ENCODE peak calls at places on chromosomes 12 and 14, in seven cellular contexts. One of them, this sample, is unnamed.

GRCh38 chr14:20612403-20612802 is 21.2 kb upstream of the RNASE12 start:
- DNase-seq in GM20000: peak; percentile 42
- DNase-seq in BE2C: no peak
- DNase-seq in kidney tubule cell: no peak
- DNase-seq in activated naive CD4-positive, alpha-beta T cell: no peak
- DNase-seq in activated T-cell treated with anti-CD3 and anti-CD28 coated beads for 48 hours: no peak
- DNase-seq in iPS-NIHi11: no peak
- DNase-seq in this sample: no peak

GRCh38 chr12:68236421-68237059 is 10.9 kb upstream of the IL26 start:
- DNase-seq in GM20000: peak; percentile 52
- DNase-seq in BE2C: no peak
- DNase-seq in kidney tubule cell: peak; percentile 27
- DNase-seq in activated naive CD4-positive, alpha-beta T cell: no peak
- DNase-seq in activated T-cell treated with anti-CD3 and anti-CD28 coated beads for 48 hours: peak; percentile 8
- DNase-seq in iPS-NIHi11: no peak
- DNase-seq in this sample: peak; percentile 40

GRCh38 chr14:21985081-21985480 is 311.5 kb upstream of the OR4E1 start:
- DNase-seq in GM20000: no peak
- DNase-seq in BE2C: no peak
- DNase-seq in kidney tubule cell: peak; percentile 45
- DNase-seq in activated naive CD4-positive, alpha-beta T cell: no peak
- DNase-seq in activated T-cell treated with anti-CD3 and anti-CD28 coated beads for 48 hours: no peak
- DNase-seq in iPS-NIHi11: no peak
- DNase-seq in this sample: no peak

GRCh38 chr14:68510951-68511726 is 281.7 kb downstream of the ZFP36L1 start:
- DNase-seq in GM20000: no peak
- DNase-seq in BE2C: no peak
- DNase-seq in kidney tubule cell: no peak
- DNase-seq in activated naive CD4-positive, alpha-beta T cell: no peak
- DNase-seq in activated T-cell treated with anti-CD3 and anti-CD28 coated beads for 48 hours: no peak
- DNase-seq in iPS-NIHi11: no peak
- DNase-seq in this sample: no peak

GRCh38 chr12:95593266-95593871 is 42.1 kb upstream of the USP44 start:
- DNase-seq in GM20000: no peak
- DNase-seq in BE2C: no peak
- DNase-seq in kidney tubule cell: no peak
- DNase-seq in activated naive CD4-positive, alpha-beta T cell: no peak
- DNase-seq in activated T-cell treated with anti-CD3 and anti-CD28 coated beads for 48 hours: no peak
- DNase-seq in iPS-NIHi11: no peak
- DNase-seq in this sample: no peak

GRCh38 chr12:55742719-55743130 is at the start of gene GDF11:
- DNase-seq in GM20000: peak; percentile 90
- DNase-seq in BE2C: peak; percentile 90
- DNase-seq in kidney tubule cell: peak; percentile 73
- DNase-seq in activated naive CD4-positive, alpha-beta T cell: peak; percentile 39
- DNase-seq in activated T-cell treated with anti-CD3 and anti-CD28 coated beads for 48 hours: peak; percentile 70
- DNase-seq in iPS-NIHi11: peak; percentile 85
- DNase-seq in this sample: no peak

GRCh38 chr12:94534278-94534677 is 74.6 kb upstream of the CEP83 start:
- DNase-seq in GM20000: no peak
- DNase-seq in BE2C: no peak
- DNase-seq in kidney tubule cell: peak; percentile 7
- DNase-seq in activated naive CD4-positive, alpha-beta T cell: no peak
- DNase-seq in activated T-cell treated with anti-CD3 and anti-CD28 coated beads for 48 hours: no peak
- DNase-seq in iPS-NIHi11: no peak
- DNase-seq in this sample: no peak

GRCh38 chr12:1351926-1352325 is 242.5 kb downstream of the FBXL14 start:
- DNase-seq in GM20000: no peak
- DNase-seq in BE2C: no peak
- DNase-seq in kidney tubule cell: peak; percentile 13
- DNase-seq in activated naive CD4-positive, alpha-beta T cell: no peak
- DNase-seq in activated T-cell treated with anti-CD3 and anti-CD28 coated beads for 48 hours: no peak
- DNase-seq in iPS-NIHi11: no peak
- DNase-seq in this sample: no peak

GRCh38 chr14:98269533-98269932 is 1002.5 kb downstream of the BCL11B start:
- DNase-seq in GM20000: no peak
- DNase-seq in BE2C: no peak
- DNase-seq in kidney tubule cell: no peak
- DNase-seq in activated naive CD4-positive, alpha-beta T cell: no peak
- DNase-seq in activated T-cell treated with anti-CD3 and anti-CD28 coated beads for 48 hours: no peak
- DNase-seq in iPS-NIHi11: no peak
- DNase-seq in this sample: no peak

GRCh38 chr12:90977224-90977623 is 22.2 kb upstream of the CCER1 start:
- DNase-seq in GM20000: no peak
- DNase-seq in BE2C: no peak
- DNase-seq in kidney tubule cell: no peak
- DNase-seq in activated naive CD4-positive, alpha-beta T cell: no peak
- DNase-seq in activated T-cell treated with anti-CD3 and anti-CD28 coated beads for 48 hours: no peak
- DNase-seq in iPS-NIHi11: no peak
- DNase-seq in this sample: no peak

GRCh38 chr14:58626441-58626840 is 11.3 kb upstream of the DACT1 start:
- DNase-seq in GM20000: no peak
- DNase-seq in BE2C: no peak
- DNase-seq in kidney tubule cell: peak; percentile 77
- DNase-seq in activated naive CD4-positive, alpha-beta T cell: no peak
- DNase-seq in activated T-cell treated with anti-CD3 and anti-CD28 coated beads for 48 hours: no peak
- DNase-seq in iPS-NIHi11: no peak
- DNase-seq in this sample: no peak

GRCh38 chr14:50400461-50400860 is 3.8 kb upstream of the CDKL1 start:
- DNase-seq in GM20000: no peak
- DNase-seq in BE2C: no peak
- DNase-seq in kidney tubule cell: peak; percentile 47
- DNase-seq in activated naive CD4-positive, alpha-beta T cell: no peak
- DNase-seq in activated T-cell treated with anti-CD3 and anti-CD28 coated beads for 48 hours: no peak
- DNase-seq in iPS-NIHi11: no peak
- DNase-seq in this sample: no peak

GRCh38 chr12:116590561-116590960 is 31.4 kb downstream of the MAP1LC3B2 start:
- DNase-seq in GM20000: no peak
- DNase-seq in BE2C: no peak
- DNase-seq in kidney tubule cell: no peak
- DNase-seq in activated naive CD4-positive, alpha-beta T cell: no peak
- DNase-seq in activated T-cell treated with anti-CD3 and anti-CD28 coated beads for 48 hours: no peak
- DNase-seq in iPS-NIHi11: no peak
- DNase-seq in this sample: no peak

GRCh38 chr14:64569108-64570045 is 19.6 kb downstream of the PPP1R36 start:
- DNase-seq in GM20000: no peak
- DNase-seq in BE2C: no peak
- DNase-seq in kidney tubule cell: peak; percentile 69
- DNase-seq in activated naive CD4-positive, alpha-beta T cell: no peak
- DNase-seq in activated T-cell treated with anti-CD3 and anti-CD28 coated beads for 48 hours: no peak
- DNase-seq in iPS-NIHi11: peak; percentile 53
- DNase-seq in this sample: no peak

GRCh38 chr14:103382375-103382774 is 2.8 kb upstream of the MARK3 start:
- DNase-seq in GM20000: no peak
- DNase-seq in BE2C: no peak
- DNase-seq in kidney tubule cell: peak; percentile 19
- DNase-seq in activated naive CD4-positive, alpha-beta T cell: no peak
- DNase-seq in activated T-cell treated with anti-CD3 and anti-CD28 coated beads for 48 hours: no peak
- DNase-seq in iPS-NIHi11: no peak
- DNase-seq in this sample: no peak

GRCh38 chr12:58443273-58443980 is 476.9 kb downstream of the LRIG3 start:
- DNase-seq in GM20000: peak; percentile 20
- DNase-seq in BE2C: no peak
- DNase-seq in kidney tubule cell: peak; percentile 49
- DNase-seq in activated naive CD4-positive, alpha-beta T cell: no peak
- DNase-seq in activated T-cell treated with anti-CD3 and anti-CD28 coated beads for 48 hours: no peak
- DNase-seq in iPS-NIHi11: peak; percentile 59
- DNase-seq in this sample: no peak

GRCh38 chr14:87430810-87431209 is 562.2 kb downstream of the GALC start:
- DNase-seq in GM20000: no peak
- DNase-seq in BE2C: no peak
- DNase-seq in kidney tubule cell: peak; percentile 85
- DNase-seq in activated naive CD4-positive, alpha-beta T cell: no peak
- DNase-seq in activated T-cell treated with anti-CD3 and anti-CD28 coated beads for 48 hours: no peak
- DNase-seq in iPS-NIHi11: no peak
- DNase-seq in this sample: no peak

GRCh38 chr14:68364823-68365222 is 428.0 kb downstream of the ZFP36L1 start:
- DNase-seq in GM20000: no peak
- DNase-seq in BE2C: no peak
- DNase-seq in kidney tubule cell: peak; percentile 52
- DNase-seq in activated naive CD4-positive, alpha-beta T cell: no peak
- DNase-seq in activated T-cell treated with anti-CD3 and anti-CD28 coated beads for 48 hours: no peak
- DNase-seq in iPS-NIHi11: peak; percentile 25
- DNase-seq in this sample: no peak

GRCh38 chr12:59708059-59708458 is 112.2 kb downstream of the SLC16A7 start:
- DNase-seq in GM20000: no peak
- DNase-seq in BE2C: no peak
- DNase-seq in kidney tubule cell: peak; percentile 63
- DNase-seq in activated naive CD4-positive, alpha-beta T cell: no peak
- DNase-seq in activated T-cell treated with anti-CD3 and anti-CD28 coated beads for 48 hours: no peak
- DNase-seq in iPS-NIHi11: no peak
- DNase-seq in this sample: no peak

GRCh38 chr14:24404814-24405213 is 6.0 kb downstream of the NYNRIN start:
- DNase-seq in GM20000: no peak
- DNase-seq in BE2C: no peak
- DNase-seq in kidney tubule cell: no peak
- DNase-seq in activated naive CD4-positive, alpha-beta T cell: no peak
- DNase-seq in activated T-cell treated with anti-CD3 and anti-CD28 coated beads for 48 hours: no peak
- DNase-seq in iPS-NIHi11: no peak
- DNase-seq in this sample: no peak

GRCh38 chr14:106551265-106551664 is 1024.9 kb downstream of the TMEM121 start:
- DNase-seq in GM20000: no peak
- DNase-seq in BE2C: no peak
- DNase-seq in kidney tubule cell: no peak
- DNase-seq in activated naive CD4-positive, alpha-beta T cell: no peak
- DNase-seq in activated T-cell treated with anti-CD3 and anti-CD28 coated beads for 48 hours: no peak
- DNase-seq in iPS-NIHi11: no peak
- DNase-seq in this sample: no peak

GRCh38 chr12:3267690-3268089 is 190.5 kb downstream of the TSPAN9 start:
- DNase-seq in GM20000: no peak
- DNase-seq in BE2C: no peak
- DNase-seq in kidney tubule cell: no peak
- DNase-seq in activated naive CD4-positive, alpha-beta T cell: no peak
- DNase-seq in activated T-cell treated with anti-CD3 and anti-CD28 coated beads for 48 hours: no peak
- DNase-seq in iPS-NIHi11: no peak
- DNase-seq in this sample: no peak

GRCh38 chr12:116813271-116814041 is 67.8 kb downstream of the HRK start:
- DNase-seq in GM20000: no peak
- DNase-seq in BE2C: no peak
- DNase-seq in kidney tubule cell: peak; percentile 69
- DNase-seq in activated naive CD4-positive, alpha-beta T cell: no peak
- DNase-seq in activated T-cell treated with anti-CD3 and anti-CD28 coated beads for 48 hours: no peak
- DNase-seq in iPS-NIHi11: no peak
- DNase-seq in this sample: no peak

GRCh38 chr12:79949098-79949497 is 14.2 kb upstream of the PPP1R12A start:
- DNase-seq in GM20000: no peak
- DNase-seq in BE2C: no peak
- DNase-seq in kidney tubule cell: no peak
- DNase-seq in activated naive CD4-positive, alpha-beta T cell: no peak
- DNase-seq in activated T-cell treated with anti-CD3 and anti-CD28 coated beads for 48 hours: no peak
- DNase-seq in iPS-NIHi11: no peak
- DNase-seq in this sample: no peak

GRCh38 chr12:1356285-1356684 is 238.1 kb downstream of the FBXL14 start:
- DNase-seq in GM20000: no peak
- DNase-seq in BE2C: no peak
- DNase-seq in kidney tubule cell: no peak
- DNase-seq in activated naive CD4-positive, alpha-beta T cell: no peak
- DNase-seq in activated T-cell treated with anti-CD3 and anti-CD28 coated beads for 48 hours: no peak
- DNase-seq in iPS-NIHi11: no peak
- DNase-seq in this sample: no peak

GRCh38 chr14:69339426-69339825 is 58.7 kb downstream of the ERH start:
- DNase-seq in GM20000: no peak
- DNase-seq in BE2C: no peak
- DNase-seq in kidney tubule cell: no peak
- DNase-seq in activated naive CD4-positive, alpha-beta T cell: no peak
- DNase-seq in activated T-cell treated with anti-CD3 and anti-CD28 coated beads for 48 hours: no peak
- DNase-seq in iPS-NIHi11: no peak
- DNase-seq in this sample: no peak

GRCh38 chr12:32921397-32921796 is 24.8 kb upstream of the PKP2 start:
- DNase-seq in GM20000: no peak
- DNase-seq in BE2C: no peak
- DNase-seq in kidney tubule cell: peak; percentile 4
- DNase-seq in activated naive CD4-positive, alpha-beta T cell: no peak
- DNase-seq in activated T-cell treated with anti-CD3 and anti-CD28 coated beads for 48 hours: no peak
- DNase-seq in iPS-NIHi11: no peak
- DNase-seq in this sample: no peak

GRCh38 chr12:57452181-57452936 is 2.7 kb upstream of the INHBE start:
- DNase-seq in GM20000: no peak
- DNase-seq in BE2C: no peak
- DNase-seq in kidney tubule cell: peak; percentile 29
- DNase-seq in activated naive CD4-positive, alpha-beta T cell: no peak
- DNase-seq in activated T-cell treated with anti-CD3 and anti-CD28 coated beads for 48 hours: no peak
- DNase-seq in iPS-NIHi11: no peak
- DNase-seq in this sample: no peak

GRCh38 chr14:85487215-85487614 is 42.7 kb upstream of the FLRT2 start:
- DNase-seq in GM20000: no peak
- DNase-seq in BE2C: no peak
- DNase-seq in kidney tubule cell: no peak
- DNase-seq in activated naive CD4-positive, alpha-beta T cell: no peak
- DNase-seq in activated T-cell treated with anti-CD3 and anti-CD28 coated beads for 48 hours: no peak
- DNase-seq in iPS-NIHi11: no peak
- DNase-seq in this sample: no peak

GRCh38 chr14:95057147-95057546 is 100.2 kb downstream of the DICER1 start:
- DNase-seq in GM20000: no peak
- DNase-seq in BE2C: no peak
- DNase-seq in kidney tubule cell: no peak
- DNase-seq in activated naive CD4-positive, alpha-beta T cell: no peak
- DNase-seq in activated T-cell treated with anti-CD3 and anti-CD28 coated beads for 48 hours: no peak
- DNase-seq in iPS-NIHi11: no peak
- DNase-seq in this sample: no peak

GRCh38 chr14:69083181-69083580 is 69.7 kb downstream of the DCAF5 start:
- DNase-seq in GM20000: no peak
- DNase-seq in BE2C: no peak
- DNase-seq in kidney tubule cell: no peak
- DNase-seq in activated naive CD4-positive, alpha-beta T cell: no peak
- DNase-seq in activated T-cell treated with anti-CD3 and anti-CD28 coated beads for 48 hours: no peak
- DNase-seq in iPS-NIHi11: no peak
- DNase-seq in this sample: no peak

GRCh38 chr14:75418779-75419768 is 8.7 kb upstream of the JDP2 start:
- DNase-seq in GM20000: peak; percentile 79
- DNase-seq in BE2C: peak; percentile 28
- DNase-seq in kidney tubule cell: no peak
- DNase-seq in activated naive CD4-positive, alpha-beta T cell: no peak
- DNase-seq in activated T-cell treated with anti-CD3 and anti-CD28 coated beads for 48 hours: peak; percentile 45
- DNase-seq in iPS-NIHi11: peak; percentile 86
- DNase-seq in this sample: peak; percentile 57

GRCh38 chr12:117718559-117718958 is 250.2 kb downstream of the KSR2 start:
- DNase-seq in GM20000: no peak
- DNase-seq in BE2C: no peak
- DNase-seq in kidney tubule cell: no peak
- DNase-seq in activated naive CD4-positive, alpha-beta T cell: no peak
- DNase-seq in activated T-cell treated with anti-CD3 and anti-CD28 coated beads for 48 hours: no peak
- DNase-seq in iPS-NIHi11: no peak
- DNase-seq in this sample: no peak

GRCh38 chr12:124605869-124606774 is 38.7 kb upstream of the NCOR2 start:
- DNase-seq in GM20000: no peak
- DNase-seq in BE2C: no peak
- DNase-seq in kidney tubule cell: no peak
- DNase-seq in activated naive CD4-positive, alpha-beta T cell: no peak
- DNase-seq in activated T-cell treated with anti-CD3 and anti-CD28 coated beads for 48 hours: no peak
- DNase-seq in iPS-NIHi11: no peak
- DNase-seq in this sample: no peak

GRCh38 chr14:35068238-35069012 is 22.4 kb downstream of the FAM177A1 start:
- DNase-seq in GM20000: no peak
- DNase-seq in BE2C: no peak
- DNase-seq in kidney tubule cell: no peak
- DNase-seq in activated naive CD4-positive, alpha-beta T cell: no peak
- DNase-seq in activated T-cell treated with anti-CD3 and anti-CD28 coated beads for 48 hours: no peak
- DNase-seq in iPS-NIHi11: no peak
- DNase-seq in this sample: no peak

GRCh38 chr12:108332791-108333382 is 6.2 kb downstream of the CMKLR1 start:
- DNase-seq in GM20000: no peak
- DNase-seq in BE2C: no peak
- DNase-seq in kidney tubule cell: no peak
- DNase-seq in activated naive CD4-positive, alpha-beta T cell: no peak
- DNase-seq in activated T-cell treated with anti-CD3 and anti-CD28 coated beads for 48 hours: no peak
- DNase-seq in iPS-NIHi11: no peak
- DNase-seq in this sample: no peak

GRCh38 chr12:109951136-109951535 is 45.0 kb downstream of the GIT2 start:
- DNase-seq in GM20000: no peak
- DNase-seq in BE2C: no peak
- DNase-seq in kidney tubule cell: peak; percentile 99
- DNase-seq in activated naive CD4-positive, alpha-beta T cell: no peak
- DNase-seq in activated T-cell treated with anti-CD3 and anti-CD28 coated beads for 48 hours: no peak
- DNase-seq in iPS-NIHi11: no peak
- DNase-seq in this sample: no peak

GRCh38 chr14:74949211-74949610 is 6.2 kb downstream of the PGF start:
- DNase-seq in GM20000: no peak
- DNase-seq in BE2C: no peak
- DNase-seq in kidney tubule cell: no peak
- DNase-seq in activated naive CD4-positive, alpha-beta T cell: no peak
- DNase-seq in activated T-cell treated with anti-CD3 and anti-CD28 coated beads for 48 hours: no peak
- DNase-seq in iPS-NIHi11: no peak
- DNase-seq in this sample: no peak

This sample was measured in GM12878.